ENCODE peak calls at places on chromosomes 13 and 19, in five cellular contexts. C, U, Q, H and P are unnamed samples.

GRCh38 chr13:20945952-20946383 is 43.4 kb upstream of the XPO4 start:
- DNase-seq in U (peak; percentile 39), C (no peak), Q (no peak), H (no peak), P (no peak)

GRCh38 chr13:21095311-21095710 is 33.9 kb upstream of the LATS2 start:
- DNase-seq in U (no peak), H (no peak), Q (no peak), C (no peak), P (no peak)

GRCh38 chr13:23319915-23320224 is 113.6 kb downstream of the SACS start:
- DNase-seq in Q (no peak), U (no peak), H (no peak), C (no peak), P (no peak)

GRCh38 chr13:113661506-113661905 is 3.5 kb upstream of the ATP4B start:
- DNase-seq in H (no peak), C (no peak), Q (no peak), U (no peak), P (no peak)

GRCh38 chr19:54448037-54448773 is 794 bp upstream of the LENG8 start:
- DNase-seq in U (peak; percentile 46), Q (peak; percentile 51), C (peak; percentile 73), H (peak; percentile 70), P (no peak)

GRCh38 chr13:113267642-113268405 is 29.2 kb upstream of the LAMP1 start:
- DNase-seq in U (no peak), C (no peak), H (no peak), Q (no peak), P (no peak)

GRCh38 chr13:45393941-45394570 is 24.1 kb downstream of the SLC25A30 start:
- DNase-seq in U (peak; percentile 63), H (peak; percentile 68), C (peak; percentile 58), Q (peak; percentile 61), P (no peak)

GRCh38 chr13:58721273-58721672 is 1089.7 kb downstream of the PCDH17 start:
- DNase-seq in C (no peak), H (no peak), Q (no peak), U (no peak), P (no peak)

GRCh38 chr19:44657211-44657921 is 13.7 kb downstream of the PVR start:
- DNase-seq in Q (peak; percentile 62), H (peak; percentile 76), U (peak; percentile 90), C (peak; percentile 77), P (no peak)

GRCh38 chr13:72620874-72621273 is 106.6 kb downstream of the MZT1 start:
- DNase-seq in U (no peak), H (no peak), C (no peak), Q (no peak), P (no peak)

GRCh38 chr13:67416047-67416925 is 186.2 kb upstream of the PCDH9 start:
- DNase-seq in U (peak; percentile 79), C (peak; percentile 38), H (peak; percentile 35), Q (peak; percentile 4), P (no peak)

GRCh38 chr13:104954210-104954609 is 1581.3 kb downstream of the EFNB2 start:
- DNase-seq in U (no peak), Q (no peak), C (no peak), H (no peak), P (no peak)

GRCh38 chr19:5863030-5863665 is 7.2 kb downstream of the FUT5 start:
- DNase-seq in Q (no peak), C (no peak), U (no peak), H (no peak), P (no peak)

GRCh38 chr13:87792878-87793277 is 121.7 kb downstream of the SLITRK5 start:
- DNase-seq in Q (no peak), U (peak; percentile 58), H (no peak), C (no peak), P (no peak)

GRCh38 chr13:83214452-83214851 is 667.8 kb downstream of the SLITRK1 start:
- DNase-seq in C (no peak), Q (no peak), U (no peak), H (no peak), P (no peak)

GRCh38 chr19:48296963-48297734 is 27.3 kb downstream of the ZNF114 start:
- DNase-seq in H (no peak), C (no peak), U (no peak), Q (no peak), P (no peak)

GRCh38 chr13:91087276-91087675 is 260.2 kb upstream of the MIR17HG start:
- DNase-seq in Q (no peak), U (no peak), C (no peak), H (no peak), P (no peak)

GRCh38 chr19:17733127-17733526 is 13.8 kb downstream of the MAP1S start:
- DNase-seq in U (no peak), Q (no peak), C (no peak), H (no peak), P (no peak)

DNA sequence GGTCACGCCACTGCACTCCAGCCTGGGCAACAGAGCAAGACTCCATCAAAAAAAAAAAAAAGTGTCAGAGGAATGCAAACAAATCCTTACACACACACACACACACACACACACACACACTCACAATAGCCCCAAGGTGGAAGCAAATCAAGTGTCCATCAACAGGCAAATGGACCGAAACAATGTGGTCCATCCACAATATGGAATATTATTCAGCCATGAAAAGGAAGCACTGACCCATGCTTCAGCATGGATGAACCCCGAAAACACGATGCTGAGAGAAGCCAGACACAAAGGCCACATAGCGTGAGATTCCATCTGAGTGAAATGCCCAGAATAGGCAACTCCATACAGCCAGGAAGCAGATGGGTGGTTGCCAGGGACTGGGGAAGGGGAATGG is 16.5 kb upstream of the KLF2 start:
- DNase-seq in H (no peak), U (no peak), C (no peak), Q (no peak), P (no peak)
- TF ChIP-seq ESRRA in H (no peak), U (no peak), C (no peak), Q (no peak), P (no peak)

GRCh38 chr19:50818859-50819472 is 4.6 kb downstream of the KLK1 start:
- DNase-seq in U (no peak), Q (no peak), H (no peak), C (no peak), P (no peak)

GRCh38 chr19:50820549-50821247 is 2.9 kb downstream of the KLK1 start:
- DNase-seq in C (no peak), H (peak; percentile 85), Q (no peak), U (no peak), P (peak; percentile 21)

GRCh38 chr19:50820086-50820485 is 3.5 kb downstream of the KLK1 start:
- DNase-seq in C (no peak), U (no peak), H (peak; percentile 66), Q (no peak), P (no peak)

GRCh38 chr19:50819636-50820035 is 4.0 kb downstream of the KLK1 start:
- DNase-seq in Q (no peak), H (no peak), U (no peak), C (no peak), P (no peak)

DNA sequence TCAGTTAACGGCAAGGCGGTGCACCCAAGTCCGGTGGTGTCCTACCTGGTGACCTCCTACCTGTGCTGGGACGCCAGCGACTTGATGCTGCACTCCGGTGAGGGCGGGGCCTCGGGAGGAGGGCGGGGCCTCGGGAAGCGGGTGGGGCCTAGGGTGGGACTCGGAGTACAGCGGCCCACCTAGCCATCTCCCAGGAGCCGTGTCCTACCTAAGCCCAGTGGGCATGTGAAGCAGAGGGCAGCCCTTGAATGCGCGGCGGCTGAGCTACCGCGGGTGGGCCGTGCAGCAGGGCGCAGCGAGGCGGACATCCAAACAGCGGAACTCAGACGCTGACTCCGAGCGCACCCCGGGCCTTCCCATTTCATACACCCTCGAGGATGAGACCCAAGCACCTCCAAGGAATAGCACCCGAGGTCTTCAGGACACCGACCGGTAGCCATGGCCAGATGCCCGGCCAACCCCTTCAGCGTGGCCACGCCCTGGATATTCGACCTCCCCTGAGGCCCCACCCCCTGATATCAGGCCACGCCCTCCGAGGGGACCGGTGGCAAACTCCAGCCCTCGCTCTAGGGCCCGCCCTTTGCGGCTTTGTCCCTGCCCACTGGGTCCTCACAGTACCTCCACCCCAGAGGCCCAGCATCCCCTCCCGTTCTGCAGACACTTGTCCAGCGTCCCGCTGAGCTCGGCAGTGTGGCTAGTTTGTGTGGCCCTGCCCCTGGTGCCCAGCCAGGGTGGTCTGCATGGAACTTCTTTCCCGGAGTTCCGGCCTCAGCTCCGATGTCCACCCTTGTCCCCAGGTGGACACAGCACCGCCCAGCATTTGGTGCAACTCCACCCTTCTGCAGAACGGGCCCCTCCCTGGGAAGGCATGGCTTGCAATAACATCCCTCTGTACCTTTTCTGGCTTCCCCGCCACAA is 5.4 kb downstream of the KLK1 start:
- DNase-seq in Q (no peak), C (peak; percentile 67), H (peak; percentile 94), U (peak; percentile 97), P (peak; percentile 63)
- TF ChIP-seq ESRRA in Q (no peak), C (no peak), H (peak; percentile 19), U (no peak), P (no peak)

GRCh38 chr13:86681223-86681622 is 882.0 kb upstream of the SLITRK6 start:
- DNase-seq in H (no peak), U (no peak), C (no peak), Q (no peak), P (no peak)
- TF ChIP-seq ESRRA in H (no peak), U (no peak), C (no peak), Q (no peak), P (no peak)

DNA sequence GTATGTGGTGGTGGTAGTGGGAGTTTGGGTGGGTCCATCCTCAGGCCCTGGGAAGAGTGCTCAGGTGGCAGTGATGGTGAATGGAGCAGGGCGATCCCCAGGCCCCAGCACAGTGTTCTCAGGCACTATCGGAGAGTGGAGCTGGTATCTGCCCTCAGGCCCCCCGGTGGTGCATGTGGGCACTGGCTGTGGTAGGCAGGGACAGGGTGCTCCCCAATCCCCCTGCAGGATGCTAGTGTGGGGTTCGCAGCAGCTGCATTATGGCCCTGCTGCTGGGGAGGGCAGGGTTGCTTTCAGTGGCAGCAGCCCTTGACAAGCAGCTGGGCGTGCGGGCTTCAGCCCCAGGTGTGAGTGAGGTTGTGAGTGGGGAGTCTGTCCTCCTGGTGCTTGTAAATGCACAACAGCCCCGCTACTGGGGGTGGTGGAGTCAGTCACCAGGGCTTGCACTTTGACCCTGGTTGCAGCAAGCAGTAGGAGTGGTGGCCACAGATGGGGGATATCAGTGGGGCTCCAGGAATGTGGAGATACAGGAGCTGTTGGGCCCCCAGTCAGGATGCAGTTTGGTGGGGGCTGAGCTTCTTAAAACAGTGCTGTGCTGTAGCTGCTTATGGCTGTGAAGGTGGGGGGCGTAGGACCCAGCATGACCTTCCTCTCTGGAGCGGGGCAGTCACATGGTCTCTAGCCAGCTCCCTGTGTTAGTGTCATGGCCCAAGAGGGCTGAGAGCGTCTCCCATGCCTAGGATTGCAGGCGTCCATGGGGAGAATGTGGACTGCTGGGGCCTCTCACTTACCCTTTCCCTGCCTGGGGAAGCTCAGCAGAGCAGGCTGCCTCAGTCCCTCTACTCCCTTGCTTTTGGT is 38.7 kb upstream of the ARHGEF7 start:
- DNase-seq in Q (no peak), C (no peak), H (no peak), U (peak; percentile 36), P (no peak)
- TF ChIP-seq ESRRA in Q (no peak), C (no peak), H (no peak), U (no peak), P (no peak)

DNA sequence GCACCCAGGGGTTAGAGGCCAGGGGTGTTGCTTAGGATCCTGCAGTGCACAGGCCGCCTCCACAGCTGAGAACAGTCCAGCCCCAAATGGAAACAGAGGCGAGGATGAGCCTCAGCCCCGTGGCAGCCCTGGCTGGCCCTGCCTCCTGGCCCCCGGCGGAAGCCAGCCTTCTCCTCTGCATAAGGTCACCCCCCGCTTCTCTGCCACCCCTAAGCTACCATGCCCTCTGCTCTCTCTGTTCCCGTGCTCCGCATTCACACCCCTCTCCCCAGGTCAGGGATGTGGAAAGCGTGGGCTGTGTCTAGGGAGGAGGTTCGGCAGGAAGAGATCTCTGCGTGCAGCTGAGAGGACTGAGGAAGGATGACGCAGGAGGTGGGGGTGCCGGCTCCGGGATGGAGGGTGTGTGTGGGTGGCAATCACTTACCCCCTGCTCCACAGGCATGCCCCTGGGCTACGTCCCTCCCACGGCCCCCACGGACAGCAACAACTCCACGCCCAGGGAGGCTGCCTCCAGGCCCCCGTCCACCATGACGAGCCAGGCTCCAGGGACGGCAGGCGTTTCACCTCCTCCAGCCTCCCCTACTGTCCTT is 6.0 kb downstream of the SSC5D start:
- DNase-seq in C (no peak), U (no peak), Q (no peak), H (peak; percentile 61), P (no peak)
- TF ChIP-seq ESRRA in C (no peak), U (no peak), Q (no peak), H (no peak), P (no peak)